ENCODE peak calls at places on chromosomes 13 and 19, in eight cellular contexts. B is effector memory CD8-positive, alpha-beta T cell; H is ecto neural progenitor cell; A is GOT3; W is A172; C is DMS 273 treated with DMSO at 0.1 percent for 48 hours; S is H54; F is NCI-H774. D is an unnamed sample.

GRCh38 chr13:96952592-96952991 is 41.7 kb downstream of the OXGR1 start:
- DNase-seq in B (no peak), H (no peak), A (no peak), W (no peak), C (no peak), S (no peak), F (no peak), D (no peak)

GRCh38 chr19:39499082-39499642 is 415 bp downstream of the DLL3 start:
- DNase-seq in B (no peak), H (peak), A (no peak), W (no peak), C (no peak), S (no peak), F (no peak), D (no peak)

GRCh38 chr13:19864018-19864338 is 529 bp upstream of the ZMYM5 start:
- DNase-seq in B (peak), H (no peak), A (peak), W (peak), C (no peak), S (peak), F (peak), D (no peak)

GRCh38 chr19:4059931-4060620 is 6.6 kb downstream of the ZBTB7A start:
- DNase-seq in B (peak), H (no peak), A (no peak), W (peak), C (no peak), S (no peak), F (no peak), D (peak)

GRCh38 chr19:47445527-47445926 is 26.2 kb downstream of the SLC8A2 start:
- DNase-seq in B (no peak), H (no peak), A (no peak), W (no peak), C (peak), S (no peak), F (no peak), D (no peak)

GRCh38 chr13:98450495-98451167 is 126.3 kb downstream of the STK24 start:
- DNase-seq in B (no peak), H (no peak), A (no peak), W (peak), C (no peak), S (no peak), F (no peak), D (no peak)

GRCh38 chr13:23506821-23507210 is 63.4 kb upstream of the TNFRSF19 start:
- DNase-seq in B (no peak), H (no peak), A (no peak), W (peak), C (no peak), S (no peak), F (no peak), D (no peak)

GRCh38 chr13:34942732-34943674 is 933 bp downstream of the NBEA start:
- DNase-seq in B (no peak), H (peak), A (no peak), W (peak), C (no peak), S (peak), F (no peak), D (no peak)

GRCh38 chr13:90717451-90717936 is 630.0 kb upstream of the MIR17HG start:
- DNase-seq in B (no peak), H (no peak), A (no peak), W (peak), C (no peak), S (peak), F (no peak), D (peak)

GRCh38 chr13:114256547-114256946 is 21.9 kb downstream of the CDC16 start:
- DNase-seq in B (no peak), H (no peak), A (no peak), W (no peak), C (no peak), S (no peak), F (no peak), D (no peak)

GRCh38 chr19:41431426-41432386 is 4.5 kb upstream of the B3GNT8 start:
- DNase-seq in B (no peak), H (no peak), A (no peak), W (peak), C (no peak), S (no peak), F (no peak), D (peak)

GRCh38 chr13:43865892-43866291 is 13.6 kb downstream of the CCDC122 start:
- DNase-seq in B (no peak), H (no peak), A (no peak), W (peak), C (no peak), S (no peak), F (no peak), D (no peak)

GRCh38 chr19:27660428-27660827 is 1552.5 kb downstream of the UQCRFS1 start:
- DNase-seq in B (no peak), H (peak), A (no peak), W (no peak), C (no peak), S (no peak), F (no peak), D (no peak)

GRCh38 chr19:27861411-27861975 is 1351.5 kb downstream of the UQCRFS1 start:
- DNase-seq in B (no peak), H (no peak), A (no peak), W (no peak), C (no peak), S (no peak), F (no peak), D (no peak)

GRCh38 chr19:1240925-1241324 is 626 bp upstream of the ATP5F1D start:
- DNase-seq in B (no peak), H (no peak), A (no peak), W (no peak), C (no peak), S (no peak), F (no peak), D (no peak)

GRCh38 chr13:28239374-28239773 is 101.0 kb downstream of the PAN3 start:
- DNase-seq in B (no peak), H (no peak), A (no peak), W (no peak), C (no peak), S (no peak), F (no peak), D (no peak)

GRCh38 chr13:91369432-91369831 is 21.9 kb downstream of the MIR17HG start:
- DNase-seq in B (no peak), H (no peak), A (no peak), W (peak), C (no peak), S (no peak), F (no peak), D (no peak)

GRCh38 chr13:24063281-24063851 is 97.2 kb upstream of the SPATA13 start:
- DNase-seq in B (no peak), H (no peak), A (no peak), W (no peak), C (no peak), S (no peak), F (no peak), D (no peak)

GRCh38 chr13:80084086-80084676 is 256.7 kb downstream of the SPRY2 start:
- DNase-seq in B (no peak), H (no peak), A (no peak), W (peak), C (peak), S (no peak), F (peak), D (peak)

GRCh38 chr19:16435238-16435911 is 36.4 kb downstream of the EPS15L1 start:
- DNase-seq in B (no peak), H (no peak), A (no peak), W (peak), C (no peak), S (peak), F (no peak), D (no peak)

GRCh38 chr13:100275746-100276145 is 186.9 kb downstream of the PCCA start:
- DNase-seq in B (no peak), H (no peak), A (no peak), W (no peak), C (no peak), S (no peak), F (no peak), D (peak)

GRCh38 chr19:44746616-44746945 is 1.9 kb upstream of the BCL3 start:
- DNase-seq in B (no peak), H (no peak), A (no peak), W (no peak), C (no peak), S (no peak), F (no peak), D (no peak)

GRCh38 chr13:40341086-40341471 is 325.4 kb downstream of the FOXO1 start:
- DNase-seq in B (no peak), H (no peak), A (no peak), W (no peak), C (no peak), S (no peak), F (no peak), D (no peak)

GRCh38 chr13:99958402-99959126 is 13.0 kb downstream of the ZIC5 start:
- DNase-seq in B (no peak), H (peak), A (no peak), W (no peak), C (no peak), S (no peak), F (no peak), D (no peak)

GRCh38 chr13:106103779-106104178 is 431.7 kb downstream of the EFNB2 start:
- DNase-seq in B (no peak), H (no peak), A (no peak), W (peak), C (no peak), S (no peak), F (no peak), D (peak)

GRCh38 chr19:45676851-45677263 is 8.8 kb downstream of the GIPR start:
- DNase-seq in B (no peak), H (no peak), A (no peak), W (no peak), C (no peak), S (no peak), F (no peak), D (no peak)

GRCh38 chr13:100519626-100520025 is 69.0 kb downstream of the GGACT start:
- DNase-seq in B (no peak), H (no peak), A (no peak), W (no peak), C (no peak), S (no peak), F (no peak), D (no peak)

GRCh38 chr19:35347171-35347929 is at the start of gene FFAR1:
- DNase-seq in B (peak), H (peak), A (no peak), W (no peak), C (no peak), S (no peak), F (no peak), D (no peak)

GRCh38 chr13:77565635-77566034 is 30.1 kb downstream of the SCEL start:
- DNase-seq in B (no peak), H (no peak), A (no peak), W (peak), C (no peak), S (no peak), F (peak), D (peak)

GRCh38 chr19:1394252-1395193 is 6.8 kb downstream of the GAMT start:
- DNase-seq in B (no peak), H (no peak), A (no peak), W (no peak), C (no peak), S (no peak), F (no peak), D (no peak)

GRCh38 chr19:2661615-2662014 is 40.9 kb downstream of the GNG7 start:
- DNase-seq in B (no peak), H (no peak), A (no peak), W (peak), C (no peak), S (peak), F (no peak), D (no peak)

GRCh38 chr19:20422616-20423205 is 142.9 kb downstream of the ZNF737 start:
- DNase-seq in B (no peak), H (peak), A (no peak), W (no peak), C (no peak), S (no peak), F (no peak), D (no peak)

GRCh38 chr19:41701401-41702075 is 6.9 kb upstream of the CEACAM5 start:
- DNase-seq in B (no peak), H (peak), A (no peak), W (no peak), C (no peak), S (peak), F (peak), D (no peak)

GRCh38 chr13:113796211-113796875 is 37.3 kb downstream of the TMEM255B start:
- DNase-seq in B (no peak), H (no peak), A (no peak), W (no peak), C (no peak), S (no peak), F (no peak), D (no peak)

GRCh38 chr13:51638497-51638871 is 54.2 kb downstream of the WDFY2 start:
- DNase-seq in B (no peak), H (no peak), A (no peak), W (peak), C (no peak), S (no peak), F (no peak), D (peak)

D was measured in RWPE1.